ENCODE peak calls at places on chromosomes 13 and 19, in four cellular contexts. One of them, this sample, is unnamed.
A peak's percentile ranks its signal among the peaks of the same experiment; 100 is the strongest.

GRCh38 chr19:8261881-8262280 is 46.3 kb downstream of the CD320 start:
- DNase-seq in skeletal muscle cell: no peak
- DNase-seq in HEK293T: no peak
- DNase-seq in CD4-positive, CD25-positive, alpha-beta regulatory T cell: no peak
- DNase-seq in this sample: no peak

GRCh38 chr13:95641291-95641811 is 3.2 kb downstream of the DZIP1 start:
- DNase-seq in HEK293T: no peak
- DNase-seq in skeletal muscle cell: no peak
- DNase-seq in CD4-positive, CD25-positive, alpha-beta regulatory T cell: no peak
- DNase-seq in this sample: no peak

GRCh38 chr13:21934309-21934708 is 263.4 kb downstream of the FGF9 start:
- DNase-seq in skeletal muscle cell: no peak
- DNase-seq in CD4-positive, CD25-positive, alpha-beta regulatory T cell: no peak
- DNase-seq in HEK293T: no peak
- DNase-seq in this sample: no peak

GRCh38 chr19:52398091-52398461 is 427 bp downstream of the ZNF528 start:
- DNase-seq in HEK293T: no peak
- DNase-seq in skeletal muscle cell: no peak
- DNase-seq in CD4-positive, CD25-positive, alpha-beta regulatory T cell: no peak
- DNase-seq in this sample: no peak

GRCh38 chr13:109737606-109738005 is 48.8 kb downstream of the IRS2 start:
- DNase-seq in CD4-positive, CD25-positive, alpha-beta regulatory T cell: no peak
- DNase-seq in skeletal muscle cell: peak; percentile 38
- DNase-seq in HEK293T: no peak
- DNase-seq in this sample: no peak

GRCh38 chr19:39308531-39309304 is 11.9 kb downstream of the LRFN1 start:
- DNase-seq in skeletal muscle cell: no peak
- DNase-seq in HEK293T: no peak
- DNase-seq in CD4-positive, CD25-positive, alpha-beta regulatory T cell: no peak
- DNase-seq in this sample: no peak

GRCh38 chr19:36837525-36837901 is 674 bp downstream of the ZNF790 start:
- DNase-seq in HEK293T: no peak
- DNase-seq in skeletal muscle cell: no peak
- DNase-seq in CD4-positive, CD25-positive, alpha-beta regulatory T cell: no peak
- DNase-seq in this sample: no peak

GRCh38 chr19:34269968-34270621 is 15.7 kb downstream of the GARRE1 start:
- DNase-seq in HEK293T: peak; percentile 31
- DNase-seq in CD4-positive, CD25-positive, alpha-beta regulatory T cell: peak; percentile 70
- DNase-seq in skeletal muscle cell: peak; percentile 26
- DNase-seq in this sample: no peak

GRCh38 chr19:958967-959685 is 25.0 kb upstream of the WDR18 start:
- DNase-seq in skeletal muscle cell: no peak
- DNase-seq in HEK293T: no peak
- DNase-seq in CD4-positive, CD25-positive, alpha-beta regulatory T cell: no peak
- DNase-seq in this sample: no peak

GRCh38 chr13:31797154-31797775 is 57.9 kb downstream of the RXFP2 start:
- DNase-seq in HEK293T: peak; percentile 39
- DNase-seq in skeletal muscle cell: no peak
- DNase-seq in CD4-positive, CD25-positive, alpha-beta regulatory T cell: no peak
- DNase-seq in this sample: no peak

GRCh38 chr19:28150129-28150528 is 1062.8 kb downstream of the UQCRFS1 start:
- DNase-seq in HEK293T: no peak
- DNase-seq in CD4-positive, CD25-positive, alpha-beta regulatory T cell: no peak
- DNase-seq in skeletal muscle cell: no peak
- DNase-seq in this sample: no peak

GRCh38 chr19:13794388-13794751 is 873 bp upstream of the ZSWIM4 start:
- DNase-seq in skeletal muscle cell: peak; percentile 81
- DNase-seq in CD4-positive, CD25-positive, alpha-beta regulatory T cell: no peak
- DNase-seq in HEK293T: no peak
- DNase-seq in this sample: no peak

GRCh38 chr19:48274173-48274572 is 4.3 kb downstream of the ZNF114 start:
- DNase-seq in CD4-positive, CD25-positive, alpha-beta regulatory T cell: no peak
- DNase-seq in HEK293T: no peak
- DNase-seq in skeletal muscle cell: no peak
- DNase-seq in this sample: no peak

GRCh38 chr19:45901432-45901903 is 945 bp downstream of the MYPOP start:
- DNase-seq in HEK293T: peak; percentile 31
- DNase-seq in CD4-positive, CD25-positive, alpha-beta regulatory T cell: no peak
- DNase-seq in skeletal muscle cell: no peak
- DNase-seq in this sample: no peak

GRCh38 chr13:97749174-97749573 is 204.3 kb upstream of the IPO5 start:
- DNase-seq in HEK293T: no peak
- DNase-seq in CD4-positive, CD25-positive, alpha-beta regulatory T cell: no peak
- DNase-seq in skeletal muscle cell: no peak
- DNase-seq in this sample: no peak

GRCh38 chr13:114124921-114125320 is 7.5 kb downstream of the RASA3 start:
- DNase-seq in HEK293T: no peak
- DNase-seq in CD4-positive, CD25-positive, alpha-beta regulatory T cell: peak; percentile 43
- DNase-seq in skeletal muscle cell: peak; percentile 68
- DNase-seq in this sample: no peak

GRCh38 chr19:1250374-1251232 is 2.2 kb downstream of the MIDN start:
- DNase-seq in skeletal muscle cell: no peak
- DNase-seq in HEK293T: peak; percentile 37
- DNase-seq in CD4-positive, CD25-positive, alpha-beta regulatory T cell: peak; percentile 61
- DNase-seq in this sample: no peak

GRCh38 chr19:2557093-2557440 is 81.1 kb downstream of the GADD45B start:
- DNase-seq in HEK293T: no peak
- DNase-seq in CD4-positive, CD25-positive, alpha-beta regulatory T cell: no peak
- DNase-seq in skeletal muscle cell: no peak
- DNase-seq in this sample: no peak

GRCh38 chr13:51221674-51222509 is at the start of gene FAM124A:
- DNase-seq in CD4-positive, CD25-positive, alpha-beta regulatory T cell: no peak
- DNase-seq in skeletal muscle cell: no peak
- DNase-seq in HEK293T: peak; percentile 79
- DNase-seq in this sample: no peak

GRCh38 chr19:4327252-4327876 is 11.3 kb downstream of the STAP2 start:
- DNase-seq in skeletal muscle cell: no peak
- DNase-seq in HEK293T: peak; percentile 86
- DNase-seq in CD4-positive, CD25-positive, alpha-beta regulatory T cell: peak; percentile 56
- DNase-seq in this sample: peak; percentile 90

GRCh38 chr13:40095695-40096356 is 440.4 kb downstream of the COG6 start:
- DNase-seq in CD4-positive, CD25-positive, alpha-beta regulatory T cell: no peak
- DNase-seq in skeletal muscle cell: no peak
- DNase-seq in HEK293T: no peak
- DNase-seq in this sample: no peak

This sample was measured in osteocyte.